ENCODE peak calls at places on chromosome 6, in eight cellular contexts. One of them, this sample, is unnamed. For H3K9me3 and H3K4me1, the result is how much of the 10 kb centered on the place peaks cover.

GRCh38 chr6:5763871-5764270 is 242.9 kb downstream of the NRN1 start:
- DNase-seq in ovary: no peak
- DNase-seq in adrenal gland: no peak
- DNase-seq in psoas muscle: no peak
- DNase-seq in body of pancreas: no peak
- DNase-seq in heart right ventricle: no peak
- DNase-seq in mammary epithelial cell: no peak
- DNase-seq in neuronal stem cell: no peak
- DNase-seq in this sample: no peak

GRCh38 chr6:111758608-111759293 is 114.5 kb downstream of the FYN start:
- DNase-seq in ovary: no peak
- DNase-seq in neuronal stem cell: no peak
- DNase-seq in heart right ventricle: no peak
- DNase-seq in psoas muscle: no peak
- DNase-seq in body of pancreas: no peak
- DNase-seq in mammary epithelial cell: no peak
- DNase-seq in adrenal gland: no peak
- DNase-seq in this sample: no peak

GRCh38 chr6:100118301-100118700 is 124.3 kb upstream of the MCHR2 start:
- DNase-seq in body of pancreas: no peak
- DNase-seq in ovary: no peak
- DNase-seq in heart right ventricle: no peak
- DNase-seq in psoas muscle: no peak
- DNase-seq in mammary epithelial cell: no peak
- DNase-seq in neuronal stem cell: no peak
- DNase-seq in adrenal gland: no peak
- DNase-seq in this sample: no peak

GRCh38 chr6:11929451-11929850 is 82.7 kb upstream of the HIVEP1 start:
- DNase-seq in heart right ventricle: no peak
- DNase-seq in adrenal gland: no peak
- DNase-seq in ovary: no peak
- DNase-seq in mammary epithelial cell: no peak
- DNase-seq in neuronal stem cell: no peak
- DNase-seq in body of pancreas: no peak
- DNase-seq in psoas muscle: no peak
- DNase-seq in this sample: no peak

GRCh38 chr6:113723182-113723581 is 134.0 kb upstream of the MARCKS start:
- DNase-seq in body of pancreas: no peak
- DNase-seq in mammary epithelial cell: no peak
- DNase-seq in adrenal gland: peak
- DNase-seq in heart right ventricle: no peak
- DNase-seq in ovary: no peak
- DNase-seq in psoas muscle: no peak
- DNase-seq in neuronal stem cell: no peak
- DNase-seq in this sample: no peak

GRCh38 chr6:86152546-86152945 is 509.9 kb upstream of the SYNCRIP start:
- DNase-seq in adrenal gland: no peak
- DNase-seq in heart right ventricle: no peak
- DNase-seq in psoas muscle: no peak
- DNase-seq in body of pancreas: peak
- DNase-seq in ovary: no peak
- DNase-seq in neuronal stem cell: no peak
- DNase-seq in mammary epithelial cell: no peak
- DNase-seq in this sample: no peak

GRCh38 chr6:33724281-33725023 is 13.0 kb upstream of the UQCC2 start:
- DNase-seq in neuronal stem cell: no peak
- DNase-seq in mammary epithelial cell: no peak
- DNase-seq in body of pancreas: no peak
- DNase-seq in ovary: no peak
- DNase-seq in heart right ventricle: no peak
- DNase-seq in adrenal gland: no peak
- DNase-seq in psoas muscle: no peak
- DNase-seq in this sample: no peak

GRCh38 chr6:75488026-75488425 is 5.6 kb downstream of the FILIP1 start:
- DNase-seq in psoas muscle: no peak
- DNase-seq in mammary epithelial cell: no peak
- DNase-seq in ovary: no peak
- DNase-seq in adrenal gland: no peak
- DNase-seq in heart right ventricle: no peak
- DNase-seq in body of pancreas: peak
- DNase-seq in neuronal stem cell: no peak
- DNase-seq in this sample: no peak

GRCh38 chr6:112227411-112227810 is 27.0 kb downstream of the LAMA4 start:
- DNase-seq in psoas muscle: no peak
- DNase-seq in body of pancreas: no peak
- DNase-seq in adrenal gland: no peak
- DNase-seq in neuronal stem cell: no peak
- DNase-seq in heart right ventricle: no peak
- DNase-seq in mammary epithelial cell: no peak
- DNase-seq in ovary: no peak
- DNase-seq in this sample: no peak

GRCh38 chr6:1135726-1136414 is 176.0 kb upstream of the FOXQ1 start:
- DNase-seq in mammary epithelial cell: no peak
- DNase-seq in psoas muscle: no peak
- DNase-seq in neuronal stem cell: no peak
- DNase-seq in body of pancreas: no peak
- DNase-seq in ovary: no peak
- DNase-seq in heart right ventricle: no peak
- DNase-seq in adrenal gland: no peak
- DNase-seq in this sample: no peak

GRCh38 chr6:46730918-46731461 is 4.2 kb downstream of the PLA2G7 start:
- DNase-seq in heart right ventricle: no peak
- DNase-seq in psoas muscle: no peak
- DNase-seq in body of pancreas: peak
- DNase-seq in mammary epithelial cell: no peak
- DNase-seq in ovary: no peak
- DNase-seq in neuronal stem cell: no peak
- DNase-seq in adrenal gland: no peak
- DNase-seq in this sample: no peak

GRCh38 chr6:10404107-10404798 is 10.6 kb downstream of the TFAP2A start:
- DNase-seq in body of pancreas: peak
- DNase-seq in heart right ventricle: peak
- DNase-seq in adrenal gland: peak
- DNase-seq in ovary: peak
- DNase-seq in neuronal stem cell: peak
- DNase-seq in psoas muscle: peak
- DNase-seq in mammary epithelial cell: peak
- DNase-seq in this sample: peak

GRCh38 chr6:89387516-89388222 is 24.4 kb downstream of the RRAGD start:
- DNase-seq in ovary: no peak
- DNase-seq in body of pancreas: no peak
- DNase-seq in neuronal stem cell: no peak
- DNase-seq in heart right ventricle: no peak
- DNase-seq in psoas muscle: no peak
- DNase-seq in adrenal gland: no peak
- DNase-seq in mammary epithelial cell: no peak
- DNase-seq in this sample: no peak
- H3K27ac ChIP-seq in ovary: no peak
- H3K27ac ChIP-seq in body of pancreas: no peak
- H3K27ac ChIP-seq in neuronal stem cell: no peak
- H3K27ac ChIP-seq in heart right ventricle: no peak
- H3K27ac ChIP-seq in psoas muscle: peak
- H3K27ac ChIP-seq in adrenal gland: no peak
- H3K27ac ChIP-seq in mammary epithelial cell: no peak
- H3K27ac ChIP-seq in this sample: no peak

DNA sequence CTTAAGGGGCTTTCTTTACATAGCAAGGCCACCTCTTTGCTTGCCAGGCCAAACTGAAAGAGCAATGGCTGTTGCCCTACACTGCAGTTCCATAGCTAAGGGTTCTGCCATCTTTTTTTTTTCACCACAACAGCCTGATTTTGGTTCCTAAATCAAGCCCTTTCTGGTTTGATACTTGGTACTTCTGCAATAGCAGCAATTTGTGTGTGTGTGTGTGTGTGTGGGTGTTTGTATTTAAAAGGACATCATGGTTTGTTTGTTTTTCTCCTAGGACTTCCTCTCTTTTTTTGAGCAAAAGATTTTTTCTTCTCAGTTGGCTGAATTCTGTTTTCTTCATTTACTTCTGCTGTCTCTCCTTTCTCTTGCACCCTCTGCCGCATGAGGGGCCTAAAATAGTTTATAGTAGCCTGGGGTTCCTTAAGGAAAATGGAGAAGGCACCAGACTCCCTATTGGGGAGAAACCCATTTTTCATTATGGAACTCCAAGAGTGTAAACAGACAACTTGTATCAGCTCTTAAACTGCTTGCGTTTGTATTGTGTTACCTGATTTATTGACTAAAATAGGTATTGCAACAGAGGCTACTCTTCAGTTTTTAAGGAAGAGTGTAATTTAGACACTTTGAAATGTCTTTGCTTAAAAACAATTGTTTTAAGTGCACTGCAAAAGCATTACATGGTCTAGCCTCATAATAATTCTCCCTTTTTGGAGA is 12.3 kb upstream of the GCLC start:
- DNase-seq in neuronal stem cell: no peak
- DNase-seq in body of pancreas: no peak
- DNase-seq in mammary epithelial cell: no peak
- DNase-seq in adrenal gland: no peak
- DNase-seq in ovary: no peak
- DNase-seq in heart right ventricle: no peak
- DNase-seq in psoas muscle: no peak
- DNase-seq in this sample: no peak
- H3K9me3 ChIP-seq in neuronal stem cell: under half
- H3K9me3 ChIP-seq in body of pancreas: under half
- H3K9me3 ChIP-seq in mammary epithelial cell: under half
- H3K9me3 ChIP-seq in adrenal gland: under half
- H3K9me3 ChIP-seq in ovary: under half
- H3K9me3 ChIP-seq in heart right ventricle: under half
- H3K9me3 ChIP-seq in psoas muscle: under half
- H3K9me3 ChIP-seq in this sample: under half

GRCh38 chr6:117776441-117776840 is 101.2 kb downstream of the NUS1 start:
- DNase-seq in neuronal stem cell: no peak
- DNase-seq in psoas muscle: no peak
- DNase-seq in adrenal gland: no peak
- DNase-seq in mammary epithelial cell: peak
- DNase-seq in ovary: no peak
- DNase-seq in body of pancreas: no peak
- DNase-seq in heart right ventricle: no peak
- DNase-seq in this sample: no peak

DNA sequence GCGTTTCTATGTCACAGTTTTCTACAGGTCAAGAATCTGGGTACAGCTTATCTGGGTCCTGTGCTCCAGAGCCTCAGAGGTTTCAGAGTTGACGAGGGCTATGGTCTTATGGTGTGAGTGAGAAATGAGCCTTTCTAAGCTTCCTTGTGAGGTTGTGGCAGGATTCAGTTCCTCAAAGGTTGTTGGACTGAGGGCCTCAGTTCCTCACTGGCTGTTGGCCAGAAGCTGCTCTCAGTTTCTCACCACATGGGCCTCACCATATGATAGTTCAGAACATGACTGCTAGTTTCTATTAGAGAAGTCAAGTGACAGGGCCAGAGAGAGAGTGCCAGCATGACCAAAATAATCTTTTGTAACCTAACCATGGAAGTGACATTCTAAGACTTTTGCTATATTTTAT is 96.1 kb downstream of the NUS1 start:
- DNase-seq in adrenal gland: no peak
- DNase-seq in heart right ventricle: no peak
- DNase-seq in ovary: no peak
- DNase-seq in body of pancreas: no peak
- DNase-seq in psoas muscle: no peak
- DNase-seq in neuronal stem cell: no peak
- DNase-seq in mammary epithelial cell: no peak
- DNase-seq in this sample: no peak
- H3K4me1 ChIP-seq in adrenal gland: under half
- H3K4me1 ChIP-seq in heart right ventricle: under half
- H3K4me1 ChIP-seq in ovary: under half
- H3K4me1 ChIP-seq in body of pancreas: under half
- H3K4me1 ChIP-seq in psoas muscle: under half
- H3K4me1 ChIP-seq in neuronal stem cell: under half
- H3K4me1 ChIP-seq in mammary epithelial cell: under half
- H3K4me1 ChIP-seq in this sample: under half

GRCh38 chr6:22152871-22153270 is 144.0 kb downstream of the PRL start:
- DNase-seq in ovary: no peak
- DNase-seq in body of pancreas: no peak
- DNase-seq in heart right ventricle: no peak
- DNase-seq in adrenal gland: no peak
- DNase-seq in neuronal stem cell: no peak
- DNase-seq in psoas muscle: no peak
- DNase-seq in mammary epithelial cell: no peak
- DNase-seq in this sample: no peak

GRCh38 chr6:22149081-22149480 is 147.8 kb downstream of the PRL start:
- DNase-seq in body of pancreas: no peak
- DNase-seq in ovary: no peak
- DNase-seq in heart right ventricle: no peak
- DNase-seq in adrenal gland: no peak
- DNase-seq in psoas muscle: no peak
- DNase-seq in mammary epithelial cell: no peak
- DNase-seq in neuronal stem cell: no peak
- DNase-seq in this sample: no peak

GRCh38 chr6:22153384-22154158 is 143.3 kb downstream of the PRL start:
- DNase-seq in adrenal gland: no peak
- DNase-seq in heart right ventricle: no peak
- DNase-seq in neuronal stem cell: no peak
- DNase-seq in ovary: no peak
- DNase-seq in body of pancreas: peak
- DNase-seq in psoas muscle: no peak
- DNase-seq in mammary epithelial cell: no peak
- DNase-seq in this sample: no peak

GRCh38 chr6:22149501-22150490 is 147.0 kb downstream of the PRL start:
- DNase-seq in heart right ventricle: peak
- DNase-seq in adrenal gland: peak
- DNase-seq in neuronal stem cell: no peak
- DNase-seq in psoas muscle: no peak
- DNase-seq in ovary: no peak
- DNase-seq in mammary epithelial cell: no peak
- DNase-seq in body of pancreas: no peak
- DNase-seq in this sample: no peak

GRCh38 chr6:22151892-22152291 is 144.9 kb downstream of the PRL start:
- DNase-seq in psoas muscle: no peak
- DNase-seq in ovary: no peak
- DNase-seq in adrenal gland: no peak
- DNase-seq in neuronal stem cell: no peak
- DNase-seq in heart right ventricle: no peak
- DNase-seq in mammary epithelial cell: no peak
- DNase-seq in body of pancreas: no peak
- DNase-seq in this sample: no peak
- H3K27ac ChIP-seq in psoas muscle: no peak
- H3K27ac ChIP-seq in ovary: no peak
- H3K27ac ChIP-seq in adrenal gland: no peak
- H3K27ac ChIP-seq in neuronal stem cell: no peak
- H3K27ac ChIP-seq in heart right ventricle: no peak
- H3K27ac ChIP-seq in mammary epithelial cell: no peak
- H3K27ac ChIP-seq in body of pancreas: no peak
- H3K27ac ChIP-seq in this sample: no peak

This sample was measured in small intestine.